ENCODE peak calls at places on chromosomes 7 and 10, in seven cellular contexts. D is naive B cell; W is ovary; F is HEK293T; E is CD8-positive, alpha-beta T cell; N is stomach; U is uterus. G is an unnamed sample.

GRCh38 chr10:585502-585901 is 104.0 kb downstream of the DIP2C start:
- DNase-seq in N (no peak), F (no peak), W (no peak), E (no peak), D (no peak), U (no peak), G (no peak)

GRCh38 chr7:2830609-2831376 is 13.3 kb downstream of the GNA12 start:
- DNase-seq in F (no peak), U (no peak), D (no peak), E (no peak), W (no peak), N (no peak), G (no peak)

GRCh38 chr7:82726038-82726800 is 282.6 kb upstream of the CACNA2D1 start:
- DNase-seq in U (no peak), W (peak), D (no peak), E (no peak), F (no peak), N (no peak), G (no peak)

GRCh38 chr10:76469675-76470074 is 1038.3 kb downstream of the LRMDA start:
- DNase-seq in D (no peak), F (no peak), W (no peak), U (no peak), E (no peak), N (no peak), G (no peak)

GRCh38 chr10:131496351-131497052 is 185.0 kb upstream of the TCERG1L start:
- DNase-seq in W (no peak), D (no peak), E (no peak), U (no peak), F (no peak), N (no peak), G (no peak)

GRCh38 chr7:72265505-72265904 is 146.6 kb downstream of the CALN1 start:
- DNase-seq in F (no peak), W (no peak), E (no peak), D (no peak), N (no peak), U (no peak), G (no peak)

GRCh38 chr7:94696981-94697670 is 41.2 kb upstream of the SGCE start:
- DNase-seq in U (peak), F (no peak), N (peak), E (no peak), D (no peak), W (peak), G (no peak)

GRCh38 chr10:13759167-13759566 is 172.4 kb downstream of the PRPF18 start:
- DNase-seq in E (no peak), W (no peak), F (no peak), U (no peak), N (no peak), D (no peak), G (no peak)

GRCh38 chr7:100489121-100489520 is 5.4 kb downstream of the NYAP1 start:
- DNase-seq in U (no peak), D (no peak), N (no peak), E (no peak), W (no peak), F (no peak), G (no peak)

GRCh38 chr10:117570880-117571279 is 28.3 kb downstream of the EMX2 start:
- DNase-seq in U (no peak), D (no peak), E (no peak), W (no peak), F (no peak), N (no peak), G (no peak)

GRCh38 chr10:7192831-7193348 is 217.9 kb downstream of the SFMBT2 start:
- DNase-seq in W (no peak), U (no peak), N (no peak), D (peak), F (no peak), E (peak), G (no peak)

GRCh38 chr7:6435486-6436384 is 12.0 kb downstream of the DAGLB start:
- DNase-seq in D (peak), U (peak), N (peak), E (peak), W (peak), F (peak), G (peak)

GRCh38 chr7:149457766-149458165 is 3.1 kb downstream of the ZNF777 start:
- DNase-seq in F (no peak), N (no peak), U (no peak), E (no peak), W (no peak), D (no peak), G (no peak)

GRCh38 chr10:27364028-27364427 is 123.4 kb upstream of the ACBD5 start:
- DNase-seq in W (no peak), N (no peak), F (no peak), U (no peak), D (no peak), E (no peak), G (no peak)

GRCh38 chr10:77532068-77532467 is 105.5 kb downstream of the KCNMA1 start:
- DNase-seq in D (no peak), N (no peak), F (no peak), E (no peak), U (no peak), W (no peak), G (no peak)

GRCh38 chr10:5042922-5043321 is 39.3 kb upstream of the AKR1C2 start:
- DNase-seq in F (no peak), U (no peak), E (no peak), W (no peak), N (no peak), D (no peak), G (no peak)

GRCh38 chr10:89047397-89047796 is 56.8 kb downstream of the FAS start:
- DNase-seq in U (no peak), W (no peak), N (no peak), D (no peak), E (no peak), F (no peak), G (no peak)

GRCh38 chr10:17228081-17229015 is at the start of gene VIM:
- DNase-seq in U (peak), F (peak), D (peak), N (peak), W (peak), E (peak), G (peak)

GRCh38 chr7:101940830-101941229 is 123.4 kb downstream of the CUX1 start:
- DNase-seq in D (no peak), N (peak), F (no peak), U (no peak), E (no peak), W (no peak), G (no peak)

GRCh38 chr7:96430350-96430749 is 108.5 kb upstream of the SLC25A13 start:
- DNase-seq in U (no peak), F (no peak), D (no peak), W (no peak), E (no peak), N (no peak), G (no peak)

GRCh38 chr7:102292813-102293798 is 6.4 kb downstream of the SH2B2 start:
- DNase-seq in E (no peak), U (no peak), D (no peak), N (no peak), F (peak), W (no peak), G (no peak)

GRCh38 chr7:130454959-130455358 is 14.1 kb upstream of the CEP41 start:
- DNase-seq in F (no peak), D (no peak), E (no peak), W (no peak), N (no peak), U (no peak), G (no peak)